ENCODE peak calls at places on chromosomes 3 and 15, in eight cellular contexts. One of them, this sample, is unnamed.

GRCh38 chr3:43872301-43872700 is 181.6 kb downstream of the ABHD5 start:
- DNase-seq in left ventricle myocardium inferior: no peak
- DNase-seq in IMR-90: peak
- DNase-seq in fibroblast of lung: peak
- DNase-seq in sigmoid colon: no peak
- DNase-seq in esophagus muscularis mucosa: peak
- DNase-seq in heart left ventricle: no peak
- DNase-seq in upper lobe of left lung: no peak
- DNase-seq in this sample: no peak

GRCh38 chr3:151282921-151283320 is 4.6 kb upstream of the P2RY14 start:
- DNase-seq in heart left ventricle: no peak
- DNase-seq in esophagus muscularis mucosa: no peak
- DNase-seq in IMR-90: peak
- DNase-seq in sigmoid colon: no peak
- DNase-seq in fibroblast of lung: peak
- DNase-seq in left ventricle myocardium inferior: no peak
- DNase-seq in upper lobe of left lung: no peak
- DNase-seq in this sample: no peak

GRCh38 chr3:67362686-67363085 is 291.7 kb downstream of the SUCLG2 start:
- DNase-seq in upper lobe of left lung: no peak
- DNase-seq in heart left ventricle: no peak
- DNase-seq in sigmoid colon: no peak
- DNase-seq in IMR-90: peak
- DNase-seq in fibroblast of lung: peak
- DNase-seq in left ventricle myocardium inferior: no peak
- DNase-seq in esophagus muscularis mucosa: no peak
- DNase-seq in this sample: no peak

GRCh38 chr15:67762610-67763368 is 62.5 kb upstream of the SKOR1 start:
- DNase-seq in fibroblast of lung: no peak
- DNase-seq in sigmoid colon: no peak
- DNase-seq in esophagus muscularis mucosa: peak
- DNase-seq in IMR-90: peak
- DNase-seq in upper lobe of left lung: no peak
- DNase-seq in left ventricle myocardium inferior: no peak
- DNase-seq in heart left ventricle: no peak
- DNase-seq in this sample: no peak

GRCh38 chr3:192957441-192957951 is 39.8 kb upstream of the MB21D2 start:
- DNase-seq in fibroblast of lung: peak
- DNase-seq in sigmoid colon: peak
- DNase-seq in heart left ventricle: peak
- DNase-seq in IMR-90: peak
- DNase-seq in upper lobe of left lung: no peak
- DNase-seq in left ventricle myocardium inferior: peak
- DNase-seq in esophagus muscularis mucosa: no peak
- DNase-seq in this sample: peak

GRCh38 chr3:170063691-170064090 is 25.9 kb downstream of the GPR160 start:
- DNase-seq in upper lobe of left lung: no peak
- DNase-seq in esophagus muscularis mucosa: no peak
- DNase-seq in left ventricle myocardium inferior: no peak
- DNase-seq in heart left ventricle: no peak
- DNase-seq in IMR-90: no peak
- DNase-seq in sigmoid colon: no peak
- DNase-seq in fibroblast of lung: no peak
- DNase-seq in this sample: no peak

GRCh38 chr15:58517252-58517681 is 85.5 kb downstream of the LIPC start:
- DNase-seq in heart left ventricle: no peak
- DNase-seq in IMR-90: no peak
- DNase-seq in fibroblast of lung: no peak
- DNase-seq in left ventricle myocardium inferior: no peak
- DNase-seq in sigmoid colon: no peak
- DNase-seq in esophagus muscularis mucosa: no peak
- DNase-seq in upper lobe of left lung: no peak
- DNase-seq in this sample: no peak

GRCh38 chr3:129892857-129893615 is 475 bp downstream of the TMCC1 start:
- DNase-seq in IMR-90: no peak
- DNase-seq in fibroblast of lung: peak
- DNase-seq in sigmoid colon: peak
- DNase-seq in esophagus muscularis mucosa: peak
- DNase-seq in heart left ventricle: peak
- DNase-seq in upper lobe of left lung: peak
- DNase-seq in left ventricle myocardium inferior: peak
- DNase-seq in this sample: peak

GRCh38 chr15:92902723-92903587 is 2.8 kb downstream of the CHD2 start:
- DNase-seq in upper lobe of left lung: no peak
- DNase-seq in fibroblast of lung: no peak
- DNase-seq in esophagus muscularis mucosa: no peak
- DNase-seq in sigmoid colon: no peak
- DNase-seq in heart left ventricle: no peak
- DNase-seq in IMR-90: no peak
- DNase-seq in left ventricle myocardium inferior: no peak
- DNase-seq in this sample: no peak

GRCh38 chr3:9739181-9739580 is 7.6 kb downstream of the BRPF1 start:
- DNase-seq in left ventricle myocardium inferior: no peak
- DNase-seq in upper lobe of left lung: no peak
- DNase-seq in heart left ventricle: no peak
- DNase-seq in esophagus muscularis mucosa: no peak
- DNase-seq in fibroblast of lung: no peak
- DNase-seq in IMR-90: no peak
- DNase-seq in sigmoid colon: no peak
- DNase-seq in this sample: no peak

GRCh38 chr3:126903521-126903920 is 79.4 kb upstream of the PLXNA1 start:
- DNase-seq in IMR-90: no peak
- DNase-seq in left ventricle myocardium inferior: no peak
- DNase-seq in upper lobe of left lung: no peak
- DNase-seq in sigmoid colon: peak
- DNase-seq in fibroblast of lung: no peak
- DNase-seq in heart left ventricle: no peak
- DNase-seq in esophagus muscularis mucosa: no peak
- DNase-seq in this sample: peak

DNA sequence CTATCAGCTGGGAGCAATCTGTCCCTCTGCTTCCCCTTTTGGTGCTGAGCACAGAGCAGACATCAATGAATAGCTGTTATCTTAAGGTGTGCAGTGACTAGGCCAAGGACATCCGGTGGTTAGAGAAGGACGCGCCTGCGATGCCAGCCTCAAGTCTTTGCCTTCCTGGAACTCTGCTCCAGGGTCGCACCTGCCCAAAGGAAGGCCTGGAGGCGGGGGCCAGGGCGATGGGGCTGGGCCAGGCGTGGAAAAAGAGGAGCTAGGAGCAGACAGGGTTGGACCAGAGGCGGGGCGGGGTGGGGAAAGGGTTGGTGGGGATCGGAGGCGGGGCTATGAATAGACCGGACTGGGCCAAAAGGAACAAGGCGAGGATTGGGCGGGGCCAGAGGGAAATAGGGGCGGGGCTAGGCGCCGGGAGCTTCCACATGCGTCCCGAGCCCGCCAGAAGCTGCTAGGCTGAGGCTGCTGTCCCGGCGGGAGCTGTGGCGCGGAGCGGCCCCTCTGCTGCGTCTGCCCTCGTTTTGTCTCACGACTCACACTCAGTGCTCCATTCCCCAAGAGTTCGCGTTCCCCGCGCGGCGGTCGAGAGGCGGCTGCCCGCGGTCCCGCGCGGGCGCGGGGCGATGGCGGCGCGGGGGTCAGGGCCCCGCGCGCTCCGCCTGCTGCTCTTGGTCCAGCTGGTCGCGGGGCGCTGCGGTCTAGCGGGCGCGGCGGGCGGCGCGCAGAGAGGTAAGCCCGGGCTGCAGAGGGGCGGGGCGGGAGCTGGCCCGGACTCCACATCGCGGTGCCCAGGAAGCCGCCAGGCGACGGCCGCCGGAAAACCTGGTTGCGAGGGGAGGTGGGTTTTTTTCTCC is at the start of gene CHRNA5:
- DNase-seq in IMR-90: peak
- DNase-seq in esophagus muscularis mucosa: peak
- DNase-seq in upper lobe of left lung: peak
- DNase-seq in heart left ventricle: peak
- DNase-seq in left ventricle myocardium inferior: peak
- DNase-seq in fibroblast of lung: peak
- DNase-seq in sigmoid colon: peak
- DNase-seq in this sample: peak
- H3K4me3 ChIP-seq in IMR-90: peak
- H3K4me3 ChIP-seq in esophagus muscularis mucosa: peak
- H3K4me3 ChIP-seq in upper lobe of left lung: peak
- H3K4me3 ChIP-seq in heart left ventricle: peak
- H3K4me3 ChIP-seq in left ventricle myocardium inferior: peak
- H3K4me3 ChIP-seq in fibroblast of lung: peak
- H3K4me3 ChIP-seq in sigmoid colon: peak
- H3K4me3 ChIP-seq in this sample: peak

GRCh38 chr3:133475245-133476010 is 75.6 kb downstream of the BFSP2 start:
- DNase-seq in fibroblast of lung: no peak
- DNase-seq in heart left ventricle: no peak
- DNase-seq in esophagus muscularis mucosa: no peak
- DNase-seq in sigmoid colon: no peak
- DNase-seq in upper lobe of left lung: no peak
- DNase-seq in left ventricle myocardium inferior: no peak
- DNase-seq in IMR-90: no peak
- DNase-seq in this sample: no peak
- H3K27ac ChIP-seq in fibroblast of lung: no peak
- H3K27ac ChIP-seq in heart left ventricle: peak
- H3K27ac ChIP-seq in esophagus muscularis mucosa: peak
- H3K27ac ChIP-seq in sigmoid colon: peak
- H3K27ac ChIP-seq in upper lobe of left lung: peak
- H3K27ac ChIP-seq in left ventricle myocardium inferior: peak
- H3K27ac ChIP-seq in IMR-90: peak
- H3K27ac ChIP-seq in this sample: no peak

GRCh38 chr3:56860351-56860750 is 58.6 kb upstream of the ARHGEF3 start:
- DNase-seq in left ventricle myocardium inferior: no peak
- DNase-seq in sigmoid colon: no peak
- DNase-seq in fibroblast of lung: no peak
- DNase-seq in heart left ventricle: no peak
- DNase-seq in esophagus muscularis mucosa: no peak
- DNase-seq in upper lobe of left lung: no peak
- DNase-seq in IMR-90: no peak
- DNase-seq in this sample: no peak

GRCh38 chr3:56861511-56861910 is 59.8 kb upstream of the ARHGEF3 start:
- DNase-seq in fibroblast of lung: no peak
- DNase-seq in sigmoid colon: no peak
- DNase-seq in upper lobe of left lung: no peak
- DNase-seq in left ventricle myocardium inferior: no peak
- DNase-seq in IMR-90: no peak
- DNase-seq in esophagus muscularis mucosa: no peak
- DNase-seq in heart left ventricle: no peak
- DNase-seq in this sample: no peak

GRCh38 chr3:56860948-56861347 is 59.2 kb upstream of the ARHGEF3 start:
- DNase-seq in sigmoid colon: no peak
- DNase-seq in upper lobe of left lung: no peak
- DNase-seq in heart left ventricle: no peak
- DNase-seq in esophagus muscularis mucosa: no peak
- DNase-seq in fibroblast of lung: no peak
- DNase-seq in IMR-90: no peak
- DNase-seq in left ventricle myocardium inferior: no peak
- DNase-seq in this sample: no peak

GRCh38 chr3:56864090-56864489 is 62.3 kb upstream of the ARHGEF3 start:
- DNase-seq in left ventricle myocardium inferior: no peak
- DNase-seq in esophagus muscularis mucosa: no peak
- DNase-seq in sigmoid colon: no peak
- DNase-seq in upper lobe of left lung: no peak
- DNase-seq in IMR-90: no peak
- DNase-seq in heart left ventricle: no peak
- DNase-seq in fibroblast of lung: no peak
- DNase-seq in this sample: no peak

GRCh38 chr3:56862352-56863062 is 60.8 kb upstream of the ARHGEF3 start:
- DNase-seq in IMR-90: peak
- DNase-seq in sigmoid colon: no peak
- DNase-seq in heart left ventricle: no peak
- DNase-seq in left ventricle myocardium inferior: no peak
- DNase-seq in upper lobe of left lung: no peak
- DNase-seq in fibroblast of lung: peak
- DNase-seq in esophagus muscularis mucosa: no peak
- DNase-seq in this sample: no peak
- TF ChIP-seq CTCF in IMR-90: no peak
- TF ChIP-seq CTCF in sigmoid colon: no peak
- TF ChIP-seq CTCF in heart left ventricle: no peak
- TF ChIP-seq CTCF in left ventricle myocardium inferior: no peak
- TF ChIP-seq CTCF in upper lobe of left lung: no peak
- TF ChIP-seq CTCF in fibroblast of lung: no peak
- TF ChIP-seq CTCF in esophagus muscularis mucosa: no peak
- TF ChIP-seq CTCF in this sample: no peak

DNA sequence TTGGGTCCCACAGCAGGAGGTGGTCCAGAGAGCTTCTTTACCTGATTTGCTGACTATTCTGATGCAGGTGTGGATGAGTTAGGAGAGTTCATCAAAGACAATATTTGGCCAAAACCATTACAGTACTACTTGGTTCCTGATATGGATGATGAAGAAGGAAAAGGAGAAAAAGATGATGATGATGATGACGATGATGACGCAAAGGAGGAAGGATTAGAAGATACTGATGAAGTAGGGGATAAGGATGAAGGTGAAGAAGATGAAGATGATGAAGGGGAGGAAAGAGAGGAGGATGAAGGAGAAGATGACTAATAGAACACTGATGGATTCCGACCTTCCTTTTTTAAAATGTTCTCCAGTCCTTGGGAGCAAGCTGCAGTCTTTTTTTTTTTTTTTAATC is 148.7 kb downstream of the GBE1 start:
- DNase-seq in fibroblast of lung: no peak
- DNase-seq in sigmoid colon: no peak
- DNase-seq in esophagus muscularis mucosa: no peak
- DNase-seq in upper lobe of left lung: no peak
- DNase-seq in heart left ventricle: no peak
- DNase-seq in left ventricle myocardium inferior: no peak
- DNase-seq in IMR-90: no peak
- DNase-seq in this sample: no peak
- H3K4me3 ChIP-seq in fibroblast of lung: no peak
- H3K4me3 ChIP-seq in sigmoid colon: no peak
- H3K4me3 ChIP-seq in esophagus muscularis mucosa: no peak
- H3K4me3 ChIP-seq in upper lobe of left lung: no peak
- H3K4me3 ChIP-seq in heart left ventricle: no peak
- H3K4me3 ChIP-seq in left ventricle myocardium inferior: no peak
- H3K4me3 ChIP-seq in IMR-90: no peak
- H3K4me3 ChIP-seq in this sample: no peak

This sample was measured in tibial artery.